ENCODE peak calls at places on chromosomes 16 and 17, in five cellular contexts. D is substantia nigra, N is HT1080, O is EH, R is non-pigmented ciliary epithelial cell. C is an unnamed sample.
A peak's percentile ranks its signal among the peaks of the same experiment; 100 is the strongest.

GRCh38 chr17:79765708-79766107 is 12.2 kb upstream of the CBX2 start:
- DNase-seq in O (no peak), D (no peak), N (no peak), R (no peak), C (no peak)

GRCh38 chr17:10216213-10216982 is 18.0 kb upstream of the GAS7 start:
- DNase-seq in N (no peak), R (no peak), D (no peak), O (no peak), C (no peak)

GRCh38 chr17:42405963-42406495 is 17.0 kb downstream of the CAVIN1 start:
- DNase-seq in R (no peak), D (peak; percentile 52), O (peak; percentile 60), N (no peak), C (no peak)

GRCh38 chr17:77246110-77247047 is 105.6 kb downstream of the SEC14L1 start:
- DNase-seq in R (no peak), N (no peak), D (no peak), O (no peak), C (no peak)

GRCh38 chr17:69864531-69864930 is 210.5 kb upstream of the KCNJ16 start:
- DNase-seq in D (no peak), N (no peak), R (no peak), O (peak; percentile 20), C (no peak)

GRCh38 chr16:8962393-8963009 is 1.2 kb downstream of the USP7 start:
- DNase-seq in N (no peak), D (no peak), O (no peak), R (no peak), C (no peak)

GRCh38 chr17:40242774-40243173 is 23.7 kb downstream of the WIPF2 start:
- DNase-seq in R (no peak), N (no peak), O (peak; percentile 66), D (no peak), C (no peak)

GRCh38 chr17:81817758-81818147 is 13.8 kb downstream of the GCGR start:
- DNase-seq in D (no peak), R (no peak), N (no peak), O (no peak), C (no peak)

GRCh38 chr16:49127103-49127502 is 154.5 kb downstream of the CBLN1 start:
- DNase-seq in N (no peak), R (no peak), O (no peak), D (no peak), C (no peak)

GRCh38 chr17:73194514-73195222 is 1.8 kb downstream of the COG1 start:
- DNase-seq in R (peak; percentile 55), D (no peak), N (no peak), O (peak; percentile 78), C (no peak)

GRCh38 chr17:62859146-62859545 is 51.0 kb upstream of the MARCHF10 start:
- DNase-seq in D (no peak), O (peak; percentile 9), N (peak; percentile 56), R (no peak), C (no peak)

GRCh38 chr17:2854662-2855061 is 58.4 kb downstream of the RAP1GAP2 start:
- DNase-seq in D (no peak), O (peak; percentile 44), R (no peak), N (no peak), C (no peak)

C was measured in NCI-H226.